ENCODE peak calls at places on chromosomes 12 and 14, in four cellular contexts. X, Q, F and Y are unnamed samples.

GRCh38 chr14:60637490-60638452 is 11.5 kb downstream of the SIX1 start:
- DNase-seq in X (no peak), F (no peak), Q (no peak), Y (no peak)

GRCh38 chr14:94144765-94145164 is 15.4 kb upstream of the IFI27L2 start:
- DNase-seq in X (no peak), F (no peak), Q (no peak), Y (no peak)

GRCh38 chr14:24848427-24848826 is 201.5 kb downstream of the STXBP6 start:
- DNase-seq in Q (no peak), X (no peak), F (no peak), Y (no peak)

GRCh38 chr12:114935658-114936057 is 251.7 kb upstream of the TBX3 start:
- DNase-seq in F (no peak), Q (no peak), X (no peak), Y (no peak)

GRCh38 chr12:54404061-54405004 is 14.7 kb downstream of the ITGA5 start:
- DNase-seq in F (no peak), X (peak; percentile 40), Q (peak; percentile 67), Y (peak; percentile 70)

GRCh38 chr12:130044991-130045621 is 117.2 kb upstream of the FZD10 start:
- DNase-seq in Q (no peak), F (no peak), X (peak; percentile 75), Y (no peak)

GRCh38 chr14:51566831-51567582 is 84.7 kb upstream of the FRMD6 start:
- DNase-seq in Q (no peak), X (no peak), F (no peak), Y (no peak)

GRCh38 chr12:51390457-51391046 is 654 bp downstream of the GALNT6 start:
- DNase-seq in X (no peak), Q (no peak), F (no peak), Y (no peak)

GRCh38 chr12:132524405-132524804 is 34.5 kb downstream of the FBRSL1 start:
- DNase-seq in X (no peak), Q (no peak), F (no peak), Y (no peak)

GRCh38 chr12:21169878-21170472 is 39.0 kb downstream of the SLCO1B1 start:
- DNase-seq in F (no peak), Q (peak; percentile 13), X (peak; percentile 37), Y (peak; percentile 31)

GRCh38 chr12:93938921-93939320 is 209.5 kb upstream of the PLXNC1 start:
- DNase-seq in Q (no peak), X (no peak), F (no peak), Y (no peak)

GRCh38 chr14:34496679-34497513 is 34.9 kb upstream of the SPTSSA start:
- DNase-seq in F (no peak), Q (peak; percentile 81), X (peak; percentile 99), Y (no peak)

GRCh38 chr14:74302160-74302628 is 540 bp downstream of the ABCD4 start:
- DNase-seq in X (peak; percentile 58), Q (peak; percentile 34), F (peak; percentile 25), Y (peak; percentile 58)

GRCh38 chr12:84911331-84912190 is 1.0 kb downstream of the SLC6A15 start:
- DNase-seq in X (no peak), F (no peak), Q (no peak), Y (peak; percentile 79)

GRCh38 chr14:68297011-68297410 is 477.4 kb downstream of the RAD51B start:
- DNase-seq in X (no peak), F (no peak), Q (no peak), Y (no peak)

GRCh38 chr12:12901158-12901791 is 9.9 kb downstream of the GPRC5A start:
- DNase-seq in Q (no peak), X (peak; percentile 37), F (no peak), Y (no peak)

GRCh38 chr12:49129332-49130150 is 1.7 kb downstream of the TUBA1B start:
- DNase-seq in F (no peak), Q (no peak), X (no peak), Y (no peak)

GRCh38 chr12:48351022-48351708 is 446 bp upstream of the ZNF641 start:
- DNase-seq in X (peak; percentile 47), Q (no peak), F (no peak), Y (peak; percentile 59)

GRCh38 chr12:54259194-54260011 is 20.5 kb downstream of the CBX5 start:
- DNase-seq in Q (peak; percentile 92), X (no peak), F (peak; percentile 42), Y (peak; percentile 87)

GRCh38 chr12:22088886-22089285 is 42.9 kb downstream of the CMAS start:
- DNase-seq in Q (no peak), X (no peak), F (no peak), Y (no peak)

GRCh38 chr14:64659366-64659765 is 44.9 kb upstream of the PLEKHG3 start:
- DNase-seq in Q (no peak), X (no peak), F (no peak), Y (no peak)

GRCh38 chr12:100138048-100138907 is 4.4 kb downstream of the BLTP3B start:
- DNase-seq in Q (peak; percentile 15), X (no peak), F (no peak), Y (no peak)

GRCh38 chr14:94005324-94005723 is 8.2 kb downstream of the CCDC197 start:
- DNase-seq in F (no peak), Q (peak; percentile 28), X (no peak), Y (peak; percentile 53)

GRCh38 chr12:113500662-113501435 is 29.2 kb upstream of the LHX5 start:
- DNase-seq in Q (no peak), X (no peak), F (no peak), Y (no peak)

GRCh38 chr12:11822071-11822818 is 172.8 kb downstream of the ETV6 start:
- DNase-seq in F (peak; percentile 74), X (no peak), Q (no peak), Y (no peak)

GRCh38 chr14:25349269-25349668 is 299.3 kb upstream of the STXBP6 start:
- DNase-seq in Q (no peak), F (no peak), X (no peak), Y (no peak)

GRCh38 chr12:2286461-2287131 is 233.8 kb downstream of the CACNA1C start:
- DNase-seq in X (no peak), F (no peak), Q (no peak), Y (no peak)

GRCh38 chr12:60494249-60494648 is 898.4 kb downstream of the SLC16A7 start:
- DNase-seq in X (peak; percentile 32), F (no peak), Q (peak; percentile 4), Y (peak; percentile 11)

GRCh38 chr14:29240046-29240445 is 473.5 kb downstream of the FOXG1 start:
- DNase-seq in X (no peak), F (no peak), Q (no peak), Y (no peak)

GRCh38 chr12:77062846-77063461 is 2.4 kb downstream of the E2F7 start:
- DNase-seq in F (peak; percentile 64), Q (peak; percentile 50), X (no peak), Y (no peak)

GRCh38 chr12:121512561-121512960 is 68.3 kb downstream of the KDM2B start:
- DNase-seq in X (no peak), F (no peak), Q (no peak), Y (no peak)

GRCh38 chr12:9112076-9112853 is 3.5 kb downstream of the A2M start:
- DNase-seq in F (no peak), X (no peak), Q (no peak), Y (no peak)

GRCh38 chr12:9109737-9110491 is 5.8 kb downstream of the A2M start:
- DNase-seq in F (no peak), Q (no peak), X (no peak), Y (no peak)

GRCh38 chr12:9109213-9109522 is 6.6 kb downstream of the A2M start:
- DNase-seq in F (no peak), X (no peak), Q (no peak), Y (no peak)

GRCh38 chr12:9113296-9113986 is 2.3 kb downstream of the A2M start:
- DNase-seq in F (no peak), X (no peak), Q (no peak), Y (no peak)

DNA sequence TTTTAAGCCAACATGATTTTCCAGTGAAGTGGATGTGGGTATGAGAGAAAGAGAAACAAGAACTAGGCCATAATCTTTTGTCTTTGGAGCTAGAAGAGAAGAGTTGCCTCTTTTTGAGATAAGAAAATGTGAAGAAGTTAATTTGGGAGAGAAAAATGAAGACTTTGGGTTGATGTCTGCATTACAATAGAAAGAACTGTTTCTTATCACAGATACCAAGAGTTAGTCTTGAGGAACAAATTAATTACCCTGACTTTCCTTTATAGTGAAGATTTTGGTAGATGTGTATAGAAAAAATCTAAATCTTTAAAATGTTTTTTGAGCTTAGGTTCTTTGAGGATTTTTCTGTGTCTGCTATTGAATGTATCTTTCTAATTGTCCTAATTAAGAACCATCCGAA is 4.2 kb downstream of the A2M start:
- DNase-seq in F (no peak), Q (no peak), X (no peak), Y (no peak)
- TF ChIP-seq SP1 in F (no peak), Q (no peak), X (no peak), Y (no peak)

GRCh38 chr14:100107236-100107635 is 42.0 kb downstream of the EVL start:
- DNase-seq in F (no peak), X (no peak), Q (peak; percentile 20), Y (no peak)

GRCh38 chr14:100109594-100109955 is 44.4 kb downstream of the EVL start:
- DNase-seq in X (no peak), Q (no peak), F (no peak), Y (no peak)

GRCh38 chr14:100108042-100108825 is 43.0 kb downstream of the EVL start:
- DNase-seq in F (peak; percentile 15), Q (peak; percentile 81), X (peak; percentile 55), Y (peak; percentile 88)

GRCh38 chr14:100110801-100111200 is 45.6 kb downstream of the EVL start:
- DNase-seq in Q (no peak), X (no peak), F (no peak), Y (no peak)

DNA sequence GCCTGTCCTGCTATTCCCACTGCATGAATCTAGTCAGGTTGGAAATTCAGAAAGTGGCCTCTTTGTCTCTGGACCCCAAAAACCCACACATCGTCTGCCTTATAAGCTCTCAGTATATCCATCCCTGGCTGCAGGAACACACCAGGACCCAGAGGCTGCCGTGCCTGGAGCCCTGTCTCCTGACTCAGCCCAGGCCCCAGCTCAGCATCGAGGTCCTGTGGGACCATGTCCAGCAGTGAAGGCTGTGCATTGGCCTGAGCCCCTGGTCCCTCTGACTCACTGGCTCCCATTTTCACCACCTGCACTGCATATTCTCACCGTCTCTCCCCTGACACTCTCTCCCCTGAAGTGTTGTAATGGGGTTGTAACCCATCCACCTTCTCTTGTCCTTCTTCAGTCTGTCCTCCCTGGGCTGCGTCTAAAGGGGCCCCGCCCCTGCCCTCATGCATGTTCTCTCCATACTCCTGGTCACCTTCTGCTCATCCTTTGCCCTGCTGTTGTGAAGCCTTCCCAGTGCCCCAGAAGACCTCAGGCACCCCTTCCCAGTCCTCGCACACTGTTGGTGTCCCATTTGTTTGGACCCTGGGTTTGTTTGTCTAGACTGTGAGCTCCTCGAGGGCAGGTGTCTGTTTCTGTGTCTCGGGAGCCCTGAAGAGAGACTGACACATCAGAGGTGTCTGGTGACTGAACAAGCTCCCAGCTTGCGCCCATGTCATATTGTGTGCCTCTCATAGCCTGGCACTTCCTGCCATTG is 43.8 kb downstream of the EVL start:
- DNase-seq in F (no peak), X (no peak), Q (no peak), Y (no peak)
- TF ChIP-seq FOXK2 in F (no peak), X (no peak), Q (no peak), Y (no peak)

DNA sequence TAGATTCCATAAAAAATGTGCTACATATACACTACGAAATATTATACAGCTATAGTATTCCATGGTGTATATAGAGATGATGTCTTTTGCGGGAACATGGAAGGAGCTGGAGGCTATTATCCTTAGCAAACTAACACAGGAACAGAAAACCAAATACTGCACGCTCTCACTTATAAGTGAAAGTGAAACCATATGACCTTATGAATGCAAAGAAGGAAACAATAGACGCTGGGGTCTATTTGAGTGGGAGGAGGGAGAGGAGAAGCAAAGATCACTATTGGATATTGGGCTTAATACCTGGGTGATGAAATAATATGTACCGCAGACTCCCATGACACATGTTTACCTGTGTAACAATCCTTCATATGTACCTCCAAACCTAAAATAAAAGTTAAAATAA is 142.7 kb downstream of the LRFN5 start:
- DNase-seq in Q (no peak), X (peak; percentile 23), F (no peak), Y (no peak)
- TF ChIP-seq SP1 in Q (no peak), X (no peak), F (no peak), Y (no peak)

GRCh38 chr12:107238276-107238675 is 144.9 kb upstream of the CRY1 start:
- DNase-seq in F (no peak), X (no peak), Q (no peak), Y (no peak)
- TF ChIP-seq FOXK2 in F (no peak), X (no peak), Q (no peak), Y (no peak)